ENCODE peak calls at places on chromosomes 3 and 15, in four cellular contexts. S is fibroblast of the conjunctiva, R is HTR-8/SVneo, G is GF-D8. V is an unnamed sample.

GRCh38 chr3:122680381-122681293 is at the start of gene PARP14:
- DNase-seq in R (peak), S (peak), G (no peak), V (peak)

GRCh38 chr15:99454941-99455795 is 110.6 kb upstream of the MEF2A start:
- DNase-seq in S (peak), R (peak), G (no peak), V (peak)

GRCh38 chr3:133475245-133476010 is 75.6 kb downstream of the BFSP2 start:
- DNase-seq in R (no peak), G (no peak), S (no peak), V (no peak)

GRCh38 chr3:71721721-71722157 is 3.5 kb downstream of the EIF4E3 start:
- DNase-seq in R (no peak), G (peak), S (no peak), V (no peak)

GRCh38 chr3:152331018-152331541 is 62.4 kb downstream of the MBNL1 start:
- DNase-seq in G (no peak), R (peak), S (peak), V (no peak)

GRCh38 chr3:14793126-14793857 is 25.5 kb upstream of the FGD5 start:
- DNase-seq in G (no peak), R (no peak), S (no peak), V (peak)

GRCh38 chr3:158160958-158161357 is 51.1 kb downstream of the RSRC1 start:
- DNase-seq in G (no peak), R (peak), S (peak), V (no peak)

GRCh38 chr3:59244343-59244742 is 194.5 kb upstream of the CFAP20DC start:
- DNase-seq in R (no peak), G (no peak), S (no peak), V (no peak)

GRCh38 chr3:32391643-32392529 is at the start of gene CMTM7:
- DNase-seq in G (peak), S (no peak), R (peak), V (peak)

GRCh38 chr3:80018375-80018774 is 250.6 kb upstream of the ROBO1 start:
- DNase-seq in S (no peak), G (no peak), R (peak), V (no peak)

GRCh38 chr15:75720787-75721461 is 8.3 kb upstream of the CSPG4 start:
- DNase-seq in G (no peak), S (no peak), R (peak), V (peak)

GRCh38 chr3:2303567-2303966 is 204.9 kb downstream of the CNTN4 start:
- DNase-seq in R (no peak), S (no peak), G (no peak), V (no peak)

GRCh38 chr15:46732060-46732459 is 985.2 kb upstream of the SEMA6D start:
- DNase-seq in G (no peak), S (no peak), R (no peak), V (no peak)

GRCh38 chr15:89196994-89197393 is 24.4 kb downstream of the RLBP1 start:
- DNase-seq in G (no peak), R (no peak), S (no peak), V (no peak)

GRCh38 chr15:78072080-78072892 is 5.2 kb downstream of the TBC1D2B start:
- DNase-seq in G (peak), R (no peak), S (no peak), V (no peak)

GRCh38 chr3:182248349-182248880 is 536.7 kb downstream of the SOX2 start:
- DNase-seq in G (no peak), R (no peak), S (no peak), V (no peak)

GRCh38 chr3:40518848-40519247 is 5.9 kb upstream of the ZNF621 start:
- DNase-seq in R (no peak), S (no peak), G (no peak), V (no peak)

GRCh38 chr3:114299925-114300624 is 6.2 kb downstream of the TIGIT start:
- DNase-seq in R (no peak), G (no peak), S (no peak), V (no peak)

GRCh38 chr15:41881925-41882688 is 11.7 kb downstream of the SPTBN5 start:
- DNase-seq in R (no peak), G (no peak), S (no peak), V (no peak)

GRCh38 chr15:56866798-56867197 is 51.6 kb upstream of the TCF12 start:
- DNase-seq in R (no peak), G (no peak), S (no peak), V (no peak)

GRCh38 chr3:149398296-149398695 is 20.8 kb upstream of the TM4SF1 start:
- DNase-seq in R (no peak), S (no peak), G (no peak), V (no peak)

GRCh38 chr3:86937306-86937791 is 53.6 kb downstream of the VGLL3 start:
- DNase-seq in S (peak), G (no peak), R (no peak), V (no peak)

GRCh38 chr15:85752591-85752990 is 42.1 kb downstream of the KLHL25 start:
- DNase-seq in G (no peak), S (no peak), R (no peak), V (peak)

V was measured in Right ventricle myocardium inferior.